ENCODE peak calls at places on chromosomes 13 and 19, in six cellular contexts. W is Peyer's patch, I is cardiac muscle cell, B is adrenal gland, C is Daoy, U is RPMI8226. A is an unnamed sample.
A peak's percentile ranks its signal among the peaks of the same experiment; 100 is the strongest.

GRCh38 chr13:53250272-53250875 is 221.8 kb downstream of the OLFM4 start:
- DNase-seq in W (no peak), I (peak; percentile 84), B (peak; percentile 36), C (peak; percentile 29), U (peak; percentile 80), A (peak; percentile 61)

GRCh38 chr13:40665061-40665753 is 1.2 kb downstream of the FOXO1 start:
- DNase-seq in W (peak; percentile 69), I (no peak), B (peak; percentile 52), C (peak; percentile 29), U (peak; percentile 53), A (no peak)

GRCh38 chr13:46530084-46530935 is 22.7 kb upstream of the LRCH1 start:
- DNase-seq in W (no peak), I (peak; percentile 56), B (no peak), C (no peak), U (no peak), A (no peak)

GRCh38 chr13:45368571-45368970 is 27.6 kb upstream of the TPT1 start:
- DNase-seq in W (no peak), I (no peak), B (no peak), C (peak; percentile 9), U (no peak), A (peak; percentile 61)

GRCh38 chr19:32206065-32206464 is 139.3 kb upstream of the ZNF507 start:
- DNase-seq in W (no peak), I (no peak), B (no peak), C (peak; percentile 35), U (no peak), A (no peak)

GRCh38 chr13:87754097-87754496 is 82.9 kb downstream of the SLITRK5 start:
- DNase-seq in W (no peak), I (no peak), B (no peak), C (no peak), U (peak; percentile 28), A (no peak)

GRCh38 chr13:22773475-22773874 is 407.3 kb upstream of the SGCG start:
- DNase-seq in W (no peak), I (no peak), B (no peak), C (no peak), U (no peak), A (peak; percentile 17)

GRCh38 chr19:41541990-41542584 is 33.9 kb upstream of the CEACAM21 start:
- DNase-seq in W (peak; percentile 91), I (peak; percentile 58), B (no peak), C (peak; percentile 57), U (peak; percentile 53), A (no peak)

GRCh38 chr13:98540476-98540875 is 36.4 kb downstream of the STK24 start:
- DNase-seq in W (peak; percentile 34), I (no peak), B (no peak), C (no peak), U (no peak), A (no peak)

GRCh38 chr19:16106121-16106520 is 5.6 kb upstream of the RAB8A start:
- DNase-seq in W (no peak), I (peak; percentile 43), B (no peak), C (peak; percentile 47), U (no peak), A (peak; percentile 87)

GRCh38 chr13:95714142-95714832 is 37.3 kb downstream of the DNAJC3 start:
- DNase-seq in W (no peak), I (peak; percentile 73), B (no peak), C (peak; percentile 13), U (no peak), A (no peak)

GRCh38 chr19:28876604-28877123 is 336.3 kb downstream of the UQCRFS1 start:
- DNase-seq in W (no peak), I (no peak), B (no peak), C (no peak), U (no peak), A (no peak)

GRCh38 chr13:21075303-21076264 is 14.2 kb upstream of the LATS2 start:
- DNase-seq in W (peak; percentile 58), I (peak; percentile 49), B (no peak), C (no peak), U (no peak), A (no peak)

GRCh38 chr19:42563352-42564210 is 31.1 kb downstream of the CEACAM8 start:
- DNase-seq in W (peak; percentile 64), I (peak; percentile 60), B (no peak), C (peak; percentile 48), U (peak; percentile 24), A (peak; percentile 29)

GRCh38 chr19:57934820-57935665 is at the start of gene ZNF418:
- DNase-seq in W (peak; percentile 62), I (peak; percentile 89), B (peak; percentile 66), C (peak; percentile 82), U (peak; percentile 54), A (peak; percentile 75)